ENCODE peak calls at places on chromosomes 12 and 14, in four cellular contexts. C is testis, F is fibroblast of mammary gland, H is lung. A is an unnamed sample.

GRCh38 chr12:80939231-80939950 is 1.7 kb upstream of the LIN7A start:
- DNase-seq in C (no peak), H (no peak), F (peak), A (peak)

GRCh38 chr14:21267886-21268611 is 1.2 kb downstream of the HNRNPC start:
- DNase-seq in H (no peak), F (no peak), C (no peak), A (peak)

GRCh38 chr12:3227076-3227975 is 150.1 kb downstream of the TSPAN9 start:
- DNase-seq in C (no peak), F (no peak), H (no peak), A (no peak)

GRCh38 chr12:795305-795704 is 42.9 kb downstream of the WNK1 start:
- DNase-seq in F (no peak), C (no peak), H (no peak), A (no peak)

GRCh38 chr12:28814246-28814645 is 334.8 kb upstream of the FAR2 start:
- DNase-seq in H (no peak), F (no peak), C (no peak), A (no peak)

GRCh38 chr12:68305278-68305677 is 26.9 kb downstream of the MDM1 start:
- DNase-seq in C (no peak), H (no peak), F (no peak), A (no peak)

GRCh38 chr14:104514156-104514848 is 65.3 kb upstream of the C14orf180 start:
- DNase-seq in F (no peak), C (peak), H (no peak), A (no peak)

GRCh38 chr14:92615451-92615850 is 101.9 kb downstream of the RIN3 start:
- DNase-seq in H (no peak), C (no peak), F (no peak), A (no peak)

GRCh38 chr14:105092124-105092911 is 27.1 kb upstream of the GPR132 start:
- DNase-seq in C (no peak), F (no peak), H (no peak), A (no peak)

GRCh38 chr14:63991833-63992232 is 139.0 kb downstream of the SYNE2 start:
- DNase-seq in C (no peak), F (no peak), H (no peak), A (no peak)

GRCh38 chr12:48069253-48069652 is 36.6 kb downstream of the SENP1 start:
- DNase-seq in H (no peak), C (no peak), F (peak), A (no peak)

GRCh38 chr14:83164016-83164415 is 1630.4 kb upstream of the SEL1L start:
- DNase-seq in C (no peak), F (peak), H (no peak), A (peak)

GRCh38 chr12:39966738-39967137 is 139.1 kb downstream of the SLC2A13 start:
- DNase-seq in C (no peak), F (no peak), H (no peak), A (no peak)

GRCh38 chr12:6224550-6224949 is 24.4 kb downstream of the CD9 start:
- DNase-seq in H (no peak), F (peak), C (no peak), A (no peak)

GRCh38 chr14:72796935-72797334 is 97.0 kb downstream of the DPF3 start:
- DNase-seq in H (no peak), C (no peak), F (no peak), A (no peak)

GRCh38 chr12:68247785-68248184 is 5.6 kb downstream of the IL22 start:
- DNase-seq in F (no peak), C (no peak), H (no peak), A (no peak)

GRCh38 chr12:64610660-64611429 is 550 bp downstream of the RASSF3 start:
- DNase-seq in C (peak), F (peak), H (peak), A (peak)

GRCh38 chr14:23569443-23570151 is 2.0 kb upstream of the AP1G2 start:
- DNase-seq in C (no peak), H (no peak), F (no peak), A (no peak)

GRCh38 chr12:132438726-132439125 is 51.2 kb upstream of the FBRSL1 start:
- DNase-seq in F (no peak), H (no peak), C (no peak), A (no peak)

GRCh38 chr14:100536141-100536540 is 51.1 kb downstream of the BEGAIN start:
- DNase-seq in F (no peak), C (no peak), H (no peak), A (no peak)

GRCh38 chr14:100536721-100537700 is 50.2 kb downstream of the BEGAIN start:
- DNase-seq in F (no peak), H (no peak), C (no peak), A (no peak)

GRCh38 chr14:100538566-100539318 is 48.5 kb downstream of the BEGAIN start:
- DNase-seq in C (no peak), H (no peak), F (no peak), A (no peak)

GRCh38 chr14:100539319-100539645 is 47.9 kb downstream of the BEGAIN start:
- DNase-seq in H (no peak), F (no peak), C (no peak), A (no peak)

DNA sequence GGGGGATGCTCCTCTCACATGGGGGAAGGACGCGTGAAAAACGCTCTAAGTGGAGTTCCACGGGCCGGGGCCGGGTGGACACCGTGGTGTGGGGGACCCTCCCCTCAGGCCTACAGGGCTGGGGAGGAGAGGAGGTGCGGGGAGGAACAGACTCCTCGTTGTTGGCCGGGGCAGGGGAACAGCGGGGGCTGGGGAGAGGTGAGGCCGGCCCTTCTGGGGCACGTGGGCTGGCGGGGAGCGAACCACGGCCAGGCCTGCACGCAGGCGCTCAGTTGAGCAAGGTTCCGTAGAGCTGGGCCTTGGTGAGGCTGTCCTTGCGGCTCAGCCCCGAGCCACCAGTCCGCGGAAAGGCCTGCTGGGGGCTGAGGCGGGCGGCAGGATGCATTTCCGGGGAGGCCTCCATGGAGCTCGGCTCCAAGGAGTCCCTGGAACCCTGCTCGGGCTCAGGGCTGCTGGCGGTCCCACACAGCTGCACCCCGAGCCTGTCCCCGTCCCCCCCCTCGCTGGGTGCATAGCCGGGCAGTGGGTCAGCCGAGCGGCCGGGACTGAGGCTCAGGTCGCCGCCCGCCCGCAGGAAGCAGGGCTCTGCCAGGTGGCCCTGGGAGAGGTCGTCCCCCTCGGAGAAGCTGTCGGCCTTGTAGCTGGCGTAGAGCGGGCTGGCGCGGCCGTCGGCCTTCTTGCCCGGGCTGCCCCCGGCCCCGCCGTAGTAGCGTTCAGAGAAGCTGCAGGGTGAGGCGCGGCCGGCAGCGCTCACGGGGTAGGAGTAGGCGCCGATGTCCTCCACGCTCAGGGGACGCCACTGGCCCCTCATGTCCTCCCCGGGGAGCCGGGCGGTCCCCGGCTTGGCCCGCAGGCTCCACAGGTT is 49.3 kb downstream of the BEGAIN start:
- DNase-seq in C (no peak), H (no peak), F (no peak), A (no peak)
- H3K4me3 ChIP-seq in C (peak), H (no peak), F (no peak), A (no peak)

DNA sequence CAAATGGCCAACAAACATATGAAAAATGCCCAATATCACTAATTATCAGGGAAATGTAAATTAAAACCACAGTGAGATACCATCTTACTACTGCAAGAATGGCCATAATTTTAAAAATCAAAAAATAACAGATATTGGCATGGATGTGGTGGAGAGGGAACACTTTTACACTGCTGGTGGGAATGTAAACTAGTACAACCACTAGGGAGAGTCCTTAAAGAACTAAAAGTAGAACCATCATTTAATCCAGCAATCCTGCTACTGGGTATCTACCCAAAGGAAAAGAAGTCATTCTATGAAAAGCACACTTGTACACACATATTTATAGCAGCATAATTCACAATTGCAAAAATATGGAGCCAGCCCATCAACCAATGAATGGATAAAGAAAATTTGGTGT is 459.7 kb downstream of the GXYLT1 start:
- DNase-seq in H (no peak), F (no peak), C (no peak), A (no peak)
- TF ChIP-seq CTCF in H (no peak), F (no peak), C (peak), A (no peak)

GRCh38 chr12:92505373-92506340 is 197.1 kb upstream of the PLEKHG7 start:
- DNase-seq in H (peak), F (peak), C (peak), A (peak)
- H3K4me3 ChIP-seq in H (no peak), F (no peak), C (no peak), A (peak)

DNA sequence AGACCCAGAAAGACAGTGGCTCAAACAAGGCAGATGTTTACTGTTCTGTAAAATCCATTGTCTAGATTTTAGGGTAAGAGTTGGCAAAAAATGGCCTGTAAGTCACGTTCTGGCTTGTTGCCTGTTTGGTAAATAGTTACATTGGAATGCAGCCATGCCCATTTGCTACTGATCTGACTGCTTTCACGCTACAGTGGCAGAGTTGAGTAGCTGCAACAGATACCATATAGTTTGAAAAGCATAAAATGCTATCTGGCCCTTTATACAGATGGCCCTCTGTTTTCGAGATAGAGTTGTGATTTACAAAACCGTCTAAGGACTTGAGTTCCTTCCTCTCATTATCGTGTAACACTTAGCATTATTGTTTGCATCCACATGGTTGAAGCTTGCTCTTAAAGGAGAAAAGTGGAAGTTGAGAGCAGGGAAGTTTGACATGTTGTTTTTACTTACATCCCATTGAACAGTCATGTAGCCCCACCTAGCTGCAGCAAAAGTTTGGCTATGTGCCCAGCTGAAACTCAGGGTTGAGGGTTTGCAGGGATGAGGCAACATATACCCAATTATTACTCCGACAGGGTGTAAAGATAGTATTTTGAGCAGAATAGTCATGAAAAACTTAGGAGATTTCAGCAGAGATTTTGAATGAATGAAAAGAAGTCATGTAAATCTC is 11.3 kb upstream of the SCFD1 start:
- DNase-seq in C (no peak), F (peak), H (peak), A (peak)
- TF ChIP-seq CTCF in C (no peak), F (peak), H (peak), A (peak)

A was measured in cardiac fibroblast.